ENCODE peak calls at places on chromosome 10, in ten cellular contexts. L, O, V, B, E, M, D, J, Z and C are unnamed samples.

GRCh38 chr10:27743736-27744477 is 1.7 kb downstream of the MKX start:
- DNase-seq in L (peak; percentile 18), O (peak; percentile 27), V (peak; percentile 86), B (peak; percentile 20), E (no peak), M (no peak), D (peak; percentile 16), J (no peak), Z (peak; percentile 8), C (peak; percentile 63)

GRCh38 chr10:130337696-130338587 is 201.8 kb downstream of the GLRX3 start:
- DNase-seq in L (no peak), O (no peak), V (no peak), B (no peak), E (no peak), M (no peak), D (no peak), J (no peak), Z (no peak), C (no peak)

GRCh38 chr10:104416851-104417250 is 63.2 kb downstream of the CFAP58 start:
- DNase-seq in L (no peak), O (no peak), V (no peak), B (no peak), E (no peak), M (no peak), D (no peak), J (no peak), Z (no peak), C (no peak)

GRCh38 chr10:97572214-97572989 is at the start of gene ANKRD2:
- DNase-seq in L (peak; percentile 42), O (peak; percentile 80), V (peak; percentile 96), B (peak; percentile 67), E (peak; percentile 11), M (peak; percentile 78), D (peak; percentile 71), J (peak; percentile 36), Z (peak; percentile 79), C (peak; percentile 86)

GRCh38 chr10:3510741-3511140 is 274.3 kb downstream of the KLF6 start:
- DNase-seq in L (no peak), O (no peak), V (no peak), B (no peak), E (no peak), M (peak; percentile 24), D (no peak), J (no peak), Z (no peak), C (no peak)

GRCh38 chr10:114017873-114018272 is 25.8 kb upstream of the ADRB1 start:
- DNase-seq in L (no peak), O (no peak), V (no peak), B (no peak), E (no peak), M (no peak), D (no peak), J (no peak), Z (no peak), C (no peak)

GRCh38 chr10:24446739-24447138 is 237.8 kb downstream of the KIAA1217 start:
- DNase-seq in L (peak; percentile 71), O (no peak), V (peak; percentile 84), B (peak; percentile 69), E (no peak), M (no peak), D (no peak), J (no peak), Z (peak; percentile 98), C (peak; percentile 80)

GRCh38 chr10:84537447-84537931 is 209.1 kb downstream of the CCSER2 start:
- DNase-seq in L (peak; percentile 67), O (peak; percentile 32), V (peak; percentile 88), B (peak; percentile 32), E (peak; percentile 17), M (peak; percentile 44), D (peak; percentile 37), J (no peak), Z (peak; percentile 59), C (peak; percentile 91)

GRCh38 chr10:61761825-61762217 is 99.1 kb downstream of the CABCOCO1 start:
- DNase-seq in L (no peak), O (no peak), V (no peak), B (peak; percentile 52), E (no peak), M (no peak), D (no peak), J (no peak), Z (no peak), C (no peak)

GRCh38 chr10:59678884-59679301 is 30.8 kb downstream of the SLC16A9 start:
- DNase-seq in L (no peak), O (no peak), V (no peak), B (peak; percentile 85), E (no peak), M (no peak), D (no peak), J (no peak), Z (no peak), C (peak; percentile 2)

GRCh38 chr10:103742779-103743178 is 112.6 kb downstream of the SH3PXD2A start:
- DNase-seq in L (no peak), O (no peak), V (no peak), B (no peak), E (no peak), M (no peak), D (no peak), J (no peak), Z (no peak), C (no peak)

GRCh38 chr10:60410970-60411369 is 21.3 kb upstream of the ANK3 start:
- DNase-seq in L (no peak), O (no peak), V (no peak), B (no peak), E (no peak), M (no peak), D (no peak), J (no peak), Z (peak; percentile 36), C (no peak)

GRCh38 chr10:1624240-1624639 is 113.1 kb downstream of the ADARB2 start:
- DNase-seq in L (no peak), O (no peak), V (no peak), B (no peak), E (no peak), M (no peak), D (no peak), J (no peak), Z (no peak), C (no peak)
- H3K9me3 ChIP-seq in L (no peaks in the 10 kb centered on the region), O (no peaks in the 10 kb centered on the region), V (no peaks in the 10 kb centered on the region), B (peaks cover 27% of the 10 kb centered on the region), E (no peaks in the 10 kb centered on the region), M (peaks cover 4% of the 10 kb centered on the region), D (no peaks in the 10 kb centered on the region), J (no peaks in the 10 kb centered on the region), Z (peaks cover 33% of the 10 kb centered on the region), C (no peaks in the 10 kb centered on the region)

GRCh38 chr10:11245095-11245479 is 227.4 kb downstream of the CELF2 start:
- DNase-seq in L (no peak), O (no peak), V (no peak), B (no peak), E (no peak), M (no peak), D (no peak), J (no peak), Z (no peak), C (no peak)

GRCh38 chr10:11245510-11245909 is 227.8 kb downstream of the CELF2 start:
- DNase-seq in L (no peak), O (no peak), V (no peak), B (no peak), E (no peak), M (no peak), D (no peak), J (no peak), Z (no peak), C (no peak)

GRCh38 chr10:11242443-11243386 is 225.0 kb downstream of the CELF2 start:
- DNase-seq in L (no peak), O (no peak), V (no peak), B (no peak), E (no peak), M (no peak), D (no peak), J (no peak), Z (peak; percentile 62), C (no peak)

GRCh38 chr10:11245981-11246590 is 228.4 kb downstream of the CELF2 start:
- DNase-seq in L (no peak), O (no peak), V (no peak), B (no peak), E (no peak), M (no peak), D (no peak), J (no peak), Z (no peak), C (no peak)

GRCh38 chr10:11243425-11244222 is 226.0 kb downstream of the CELF2 start:
- DNase-seq in L (no peak), O (no peak), V (no peak), B (no peak), E (no peak), M (no peak), D (no peak), J (no peak), Z (peak; percentile 61), C (no peak)
- H3K4me1 ChIP-seq in L (no peaks in the 10 kb centered on the region), O (peaks cover 3% of the 10 kb centered on the region), V (no peaks in the 10 kb centered on the region), B (no peaks in the 10 kb centered on the region), E (peaks cover 45% of the 10 kb centered on the region), M (peaks cover 4% of the 10 kb centered on the region), D (no peaks in the 10 kb centered on the region), J (peaks cover 21% of the 10 kb centered on the region), Z (peaks cover 5% of the 10 kb centered on the region), C (no peaks in the 10 kb centered on the region)

GRCh38 chr10:106387063-106387462 is 777.4 kb downstream of the SORCS1 start:
- DNase-seq in L (no peak), O (no peak), V (no peak), B (peak; percentile 69), E (no peak), M (no peak), D (no peak), J (no peak), Z (peak; percentile 35), C (peak; percentile 30)
- H3K9me3 ChIP-seq in L (no peaks in the 10 kb centered on the region), O (no peaks in the 10 kb centered on the region), V (no peaks in the 10 kb centered on the region), B (no peaks in the 10 kb centered on the region), E (no peaks in the 10 kb centered on the region), M (no peaks in the 10 kb centered on the region), D (no peaks in the 10 kb centered on the region), J (no peaks in the 10 kb centered on the region), Z (no peaks in the 10 kb centered on the region), C (no peaks in the 10 kb centered on the region)

DNA sequence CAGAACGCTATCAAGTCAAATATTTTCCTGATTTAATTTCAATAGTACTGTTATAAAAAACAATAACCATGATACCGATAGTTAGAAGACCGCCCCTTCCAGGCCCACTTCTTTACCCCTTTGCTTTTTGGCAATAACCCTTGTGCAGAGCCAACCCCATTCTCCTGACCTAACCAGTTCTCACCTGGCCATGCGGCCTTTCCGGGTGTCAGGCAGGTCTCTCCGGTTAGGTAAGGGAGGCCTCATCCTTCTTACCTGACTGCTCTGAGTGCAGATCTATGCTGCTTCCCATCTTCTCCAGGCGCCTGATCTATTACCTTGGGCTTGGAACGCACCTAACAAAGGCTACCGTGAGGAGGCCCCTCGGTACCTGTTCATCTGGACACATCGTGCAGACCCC is 26.6 kb downstream of the ZMIZ1 start:
- DNase-seq in L (no peak), O (no peak), V (no peak), B (no peak), E (no peak), M (no peak), D (no peak), J (no peak), Z (no peak), C (no peak)
- H3K4me1 ChIP-seq in L (peaks cover 65% of the 10 kb centered on the region), O (peaks cover 91% of the 10 kb centered on the region), V (peaks cover 37% of the 10 kb centered on the region), B (peaks cover 21% of the 10 kb centered on the region), E (peaks cover 13% of the 10 kb centered on the region), M (peaks cover 55% of the 10 kb centered on the region), D (peaks cover 18% of the 10 kb centered on the region), J (peaks cover 65% of the 10 kb centered on the region), Z (peaks cover 69% of the 10 kb centered on the region), C (peaks cover 59% of the 10 kb centered on the region)

GRCh38 chr10:100654835-100655759 is 90.3 kb upstream of the PAX2 start:
- DNase-seq in L (no peak), O (no peak), V (peak; percentile 89), B (no peak), E (no peak), M (no peak), D (no peak), J (no peak), Z (no peak), C (no peak)
- H3K9me3 ChIP-seq in L (no peaks in the 10 kb centered on the region), O (no peaks in the 10 kb centered on the region), V (no peaks in the 10 kb centered on the region), B (no peaks in the 10 kb centered on the region), E (no peaks in the 10 kb centered on the region), M (peaks cover 13% of the 10 kb centered on the region), D (no peaks in the 10 kb centered on the region), J (no peaks in the 10 kb centered on the region), Z (peaks cover 4% of the 10 kb centered on the region), C (peaks cover 4% of the 10 kb centered on the region)